ENCODE peak calls at places on chromosomes 11 and 22, in ten cellular contexts. U is lower lobe of right lung; B is prostate gland; H is CD8-positive, alpha-beta T cell; T is kidney; Q is PC-9; A is mammary epithelial cell; M is heart right ventricle; X is adrenal gland; V is OCI-LY7. R is an unnamed sample. For H3K4me1 and H3K36me3, the result is how much of the 10 kb centered on the place peaks cover.

GRCh38 chr11:116240661-116241060 is 532.1 kb downstream of the BUD13 start:
- DNase-seq in X (no peak), Q (no peak), V (no peak), H (no peak), M (peak), U (no peak), B (no peak), T (no peak), A (no peak), R (no peak)

GRCh38 chr11:75105462-75105925 is 8.8 kb upstream of the OR2AT4 start:
- DNase-seq in U (no peak), Q (no peak), B (no peak), M (no peak), T (no peak), V (no peak), A (no peak), H (no peak), X (no peak), R (no peak)

GRCh38 chr22:48098936-48099245 is 1336.4 kb downstream of the TBC1D22A start:
- DNase-seq in T (no peak), H (no peak), V (no peak), Q (no peak), B (no peak), U (no peak), A (no peak), X (no peak), M (no peak), R (no peak)

GRCh38 chr22:27885977-27886842 is 32.8 kb downstream of the PITPNB start:
- DNase-seq in V (peak), Q (peak), X (no peak), A (peak), H (peak), B (peak), M (peak), T (no peak), U (no peak), R (no peak)

GRCh38 chr11:81990659-81991443 is 742.8 kb downstream of the FAM181B start:
- DNase-seq in M (no peak), V (no peak), X (no peak), H (no peak), T (peak), U (no peak), Q (no peak), A (no peak), B (no peak), R (no peak)

GRCh38 chr22:31162015-31162765 is 2.2 kb downstream of the RNF185 start:
- DNase-seq in A (no peak), Q (no peak), T (no peak), M (no peak), U (no peak), B (no peak), X (no peak), V (no peak), H (no peak), R (no peak)

GRCh38 chr11:19953909-19954308 is 206.4 kb downstream of the DBX1 start:
- DNase-seq in B (no peak), A (peak), U (no peak), M (peak), Q (no peak), H (no peak), V (no peak), T (no peak), X (no peak), R (no peak)

GRCh38 chr11:112625816-112626215 is 335.4 kb upstream of the NCAM1 start:
- DNase-seq in Q (no peak), M (no peak), U (no peak), B (no peak), V (no peak), A (peak), X (no peak), T (no peak), H (no peak), R (no peak)

GRCh38 chr11:43486141-43486540 is 127.4 kb downstream of the TTC17 start:
- DNase-seq in A (peak), T (no peak), H (no peak), M (no peak), X (no peak), U (no peak), B (no peak), V (no peak), Q (no peak), R (no peak)

GRCh38 chr11:110712643-110713468 is 619 bp upstream of the ARHGAP20 start:
- DNase-seq in X (peak), V (no peak), H (peak), U (no peak), B (peak), Q (no peak), T (peak), M (peak), A (peak), R (no peak)

GRCh38 chr11:108593214-108593909 is at the start of gene EXPH5:
- DNase-seq in X (peak), V (peak), T (peak), H (peak), Q (peak), M (peak), U (peak), A (peak), B (peak), R (peak)

GRCh38 chr11:109034341-109034696 is 369.4 kb downstream of the DDX10 start:
- DNase-seq in V (no peak), Q (no peak), H (no peak), A (no peak), X (no peak), T (no peak), M (no peak), B (no peak), U (no peak), R (no peak)

GRCh38 chr11:60831501-60832079 is 10.3 kb upstream of the CCDC86 start:
- DNase-seq in T (no peak), M (no peak), A (peak), X (no peak), U (no peak), V (no peak), B (no peak), Q (no peak), H (no peak), R (no peak)

GRCh38 chr11:77073328-77074001 is 6.7 kb downstream of the CAPN5 start:
- DNase-seq in V (no peak), U (peak), H (no peak), M (peak), Q (peak), B (peak), A (peak), X (peak), T (peak), R (peak)

GRCh38 chr11:82756765-82757650 is 23.3 kb upstream of the FAM181B start:
- DNase-seq in H (no peak), X (no peak), U (no peak), M (no peak), Q (no peak), V (peak), T (no peak), B (no peak), A (no peak), R (no peak)

GRCh38 chr22:45246060-45246985 is 5.6 kb upstream of the KIAA0930 start:
- DNase-seq in A (peak), B (peak), M (no peak), V (no peak), Q (peak), T (peak), X (peak), H (no peak), U (no peak), R (peak)

GRCh38 chr11:74031310-74031676 is 22.4 kb upstream of the UCP3 start:
- DNase-seq in B (no peak), H (no peak), U (no peak), V (no peak), X (peak), Q (no peak), M (no peak), T (no peak), A (no peak), R (no peak)

GRCh38 chr22:23763579-23764331 is 965 bp downstream of the C22orf15 start:
- DNase-seq in M (no peak), U (peak), A (no peak), X (no peak), Q (no peak), T (no peak), V (peak), B (no peak), H (peak), R (no peak)

GRCh38 chr11:6622261-6623171 is 3.3 kb upstream of the TPP1 start:
- DNase-seq in B (no peak), U (no peak), T (peak), X (no peak), M (no peak), V (peak), H (no peak), Q (no peak), A (no peak), R (peak)

DNA sequence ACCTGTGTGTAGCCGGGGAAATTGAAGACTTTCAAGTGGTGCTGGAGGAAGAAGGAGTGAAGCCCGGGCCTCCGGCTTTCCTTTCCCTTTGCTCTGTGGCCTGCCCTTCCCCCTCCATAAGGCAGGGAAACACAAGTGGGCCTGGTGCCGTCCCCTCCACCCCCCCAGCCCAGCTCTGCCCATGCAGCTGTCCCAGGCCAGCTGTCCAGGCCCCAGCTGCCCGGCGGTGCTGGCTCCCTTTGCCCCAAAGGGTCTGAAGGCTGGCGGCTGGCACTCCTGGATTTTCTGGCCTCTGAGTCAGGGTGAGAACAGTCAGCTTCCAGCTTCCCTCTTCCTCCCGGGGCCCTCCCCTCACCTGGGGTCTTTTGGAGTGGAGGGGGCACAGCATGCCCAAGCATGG is 27.7 kb downstream of the CD82 start:
- DNase-seq in M (no peak), V (no peak), H (no peak), B (no peak), A (peak), U (no peak), X (no peak), T (no peak), Q (no peak), R (no peak)
- H3K4me1 ChIP-seq in M (half or more), V (under half), H (under half), B (under half), A (under half), U (half or more), X (under half), T (under half), Q (under half), R (under half)

GRCh38 chr11:95254139-95254704 is 23.2 kb upstream of the SESN3 start:
- DNase-seq in U (peak), M (peak), V (peak), B (peak), X (peak), H (peak), T (peak), A (peak), Q (peak), R (no peak)

GRCh38 chr11:95247883-95248282 is 16.9 kb upstream of the SESN3 start:
- DNase-seq in V (peak), Q (no peak), H (no peak), U (no peak), X (no peak), B (no peak), M (no peak), T (no peak), A (no peak), R (no peak)

GRCh38 chr11:95243658-95244057 is 12.7 kb upstream of the SESN3 start:
- DNase-seq in M (no peak), B (no peak), T (no peak), Q (no peak), H (no peak), U (no peak), A (no peak), X (no peak), V (no peak), R (no peak)

GRCh38 chr11:95245038-95245437 is 14.0 kb upstream of the SESN3 start:
- DNase-seq in A (peak), B (no peak), Q (no peak), T (no peak), X (no peak), U (no peak), V (no peak), H (no peak), M (no peak), R (peak)

GRCh38 chr11:95248666-95249467 is 17.9 kb upstream of the SESN3 start:
- DNase-seq in A (no peak), Q (no peak), V (peak), H (no peak), X (no peak), T (no peak), M (no peak), U (no peak), B (no peak), R (no peak)
- TF ChIP-seq CTCF in A (no peak), Q (no peak), V (no peak), H (no peak), X (no peak), T (no peak), M (no peak), U (no peak), B (no peak), R (no peak)

GRCh38 chr11:64930346-64930745 is 5.3 kb downstream of the GPHA2 start:
- DNase-seq in X (no peak), H (no peak), U (no peak), M (no peak), T (no peak), A (no peak), B (no peak), Q (no peak), V (no peak), R (no peak)
- H3K36me3 ChIP-seq in X (half or more), H (under half), U (half or more), M (half or more), T (under half), A (under half), B (under half), Q (under half), V (under half), R (under half)

GRCh38 chr11:62881579-62882427 is 1.1 kb downstream of the SLC3A2 start:
- DNase-seq in B (peak), Q (peak), X (peak), T (peak), M (peak), H (peak), U (peak), V (peak), A (peak), R (peak)

GRCh38 chr11:62879554-62879953 is 1.1 kb upstream of the SLC3A2 start:
- DNase-seq in U (no peak), H (no peak), Q (no peak), B (peak), V (no peak), T (no peak), A (no peak), X (no peak), M (no peak), R (no peak)

GRCh38 chr11:62882428-62882742 is 1.7 kb downstream of the SLC3A2 start:
- DNase-seq in M (no peak), X (no peak), A (no peak), V (no peak), U (no peak), Q (no peak), H (no peak), T (no peak), B (no peak), R (no peak)

GRCh38 chr11:62880231-62880802 is 379 bp upstream of the SLC3A2 start:
- DNase-seq in M (no peak), X (peak), T (no peak), H (no peak), V (peak), U (peak), B (peak), Q (peak), A (peak), R (peak)

DNA sequence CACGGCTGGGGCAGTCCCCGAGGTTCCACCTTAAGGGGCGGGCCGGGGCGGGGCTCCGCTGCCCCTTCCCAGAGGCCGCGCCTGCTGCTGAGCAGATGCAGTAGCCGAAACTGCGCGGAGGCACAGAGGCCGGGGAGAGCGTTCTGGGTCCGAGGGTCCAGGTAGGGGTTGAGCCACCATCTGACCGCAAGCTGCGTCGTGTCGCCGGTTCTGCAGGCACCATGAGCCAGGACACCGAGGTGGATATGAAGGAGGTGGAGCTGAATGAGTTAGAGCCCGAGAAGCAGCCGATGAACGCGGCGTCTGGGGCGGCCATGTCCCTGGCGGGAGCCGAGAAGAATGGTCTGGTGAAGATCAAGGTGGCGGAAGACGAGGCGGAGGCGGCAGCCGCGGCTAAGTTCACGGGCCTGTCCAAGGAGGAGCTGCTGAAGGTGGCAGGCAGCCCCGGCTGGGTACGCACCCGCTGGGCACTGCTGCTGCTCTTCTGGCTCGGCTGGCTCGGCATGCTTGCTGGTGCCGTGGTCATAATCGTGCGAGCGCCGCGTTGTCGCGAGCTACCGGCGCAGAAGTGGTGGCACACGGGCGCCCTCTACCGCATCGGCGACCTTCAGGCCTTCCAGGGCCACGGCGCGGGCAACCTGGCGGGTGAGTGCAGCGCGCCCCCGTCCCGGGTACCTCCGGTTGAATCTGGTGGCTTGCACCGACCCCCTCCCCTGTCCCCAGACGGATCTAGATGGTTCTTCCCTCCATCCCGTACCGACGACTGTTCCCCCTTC is at the start of gene SLC3A2:
- DNase-seq in H (peak), M (peak), V (peak), B (peak), Q (peak), A (peak), T (peak), U (peak), X (peak), R (peak)
- H3K4me1 ChIP-seq in H (under half), M (under half), V (under half), B (under half), Q (under half), A (under half), T (under half), U (half or more), X (under half), R (under half)

GRCh38 chr22:19358195-19358594 is 66.7 kb upstream of the CLTCL1 start:
- DNase-seq in U (no peak), H (no peak), A (no peak), V (no peak), Q (no peak), B (no peak), T (no peak), X (no peak), M (no peak), R (no peak)

GRCh38 chr22:19360300-19360792 is 68.8 kb upstream of the CLTCL1 start:
- DNase-seq in V (no peak), A (no peak), X (no peak), H (no peak), T (no peak), Q (no peak), B (no peak), U (no peak), M (no peak), R (no peak)

GRCh38 chr22:19359554-19360299 is 68.2 kb upstream of the CLTCL1 start:
- DNase-seq in H (no peak), Q (no peak), U (no peak), B (no peak), M (no peak), A (no peak), V (no peak), X (no peak), T (no peak), R (no peak)

GRCh38 chr22:19357270-19358105 is 66.0 kb upstream of the CLTCL1 start:
- DNase-seq in Q (no peak), H (no peak), X (no peak), T (no peak), B (no peak), M (no peak), V (no peak), U (no peak), A (no peak), R (no peak)

GRCh38 chr22:19358703-19359553 is 67.4 kb upstream of the CLTCL1 start:
- DNase-seq in V (no peak), M (no peak), A (no peak), X (no peak), H (no peak), T (no peak), B (no peak), U (no peak), Q (no peak), R (no peak)
- TF ChIP-seq CTCF in V (no peak), M (no peak), A (no peak), X (no peak), H (no peak), T (no peak), B (no peak), U (no peak), Q (no peak), R (no peak)

GRCh38 chr22:42688914-42689275 is 31.8 kb downstream of the A4GALT start:
- DNase-seq in Q (peak), H (no peak), X (no peak), T (peak), V (no peak), U (no peak), A (no peak), B (no peak), M (no peak), R (peak)
- H3K36me3 ChIP-seq in Q (under half), H (under half), X (under half), T (under half), V (half or more), U (under half), A (under half), B (under half), M (under half), R (under half)

GRCh38 chr11:93444671-93445073 is 98.5 kb downstream of the SMCO4 start:
- DNase-seq in U (no peak), T (no peak), A (peak), Q (peak), H (peak), M (no peak), B (no peak), X (no peak), V (no peak), R (no peak)
- H3K4me1 ChIP-seq in U (under half), T (under half), A (under half), Q (under half), H (under half), M (under half), B (under half), X (under half), V (under half), R (under half)

R was measured in RWPE2.